ENCODE peak calls at places on chromosomes 1 and 21, in six cellular contexts. M, Q, H, Y, I and B are unnamed samples.

GRCh38 chr1:40438391-40439015 is 11.8 kb upstream of the ZFP69B start:
- DNase-seq in M (peak), Q (peak), I (no peak), H (no peak), Y (peak), B (no peak)

GRCh38 chr1:29481031-29481430 is 244.7 kb downstream of the PTPRU start:
- DNase-seq in H (no peak), I (no peak), Y (no peak), Q (no peak), M (no peak), B (no peak)

GRCh38 chr1:71577451-71578131 is 496.8 kb upstream of the ZRANB2 start:
- DNase-seq in Q (no peak), H (no peak), Y (no peak), M (no peak), I (no peak), B (no peak)

GRCh38 chr1:162145966-162146696 is 76.6 kb downstream of the NOS1AP start:
- DNase-seq in M (no peak), Y (no peak), Q (no peak), H (no peak), I (no peak), B (no peak)

GRCh38 chr21:45020629-45021427 is 53.6 kb upstream of the ADARB1 start:
- DNase-seq in Q (no peak), Y (no peak), M (no peak), H (no peak), I (no peak), B (no peak)

GRCh38 chr1:8434104-8434503 is 116.2 kb downstream of the SLC45A1 start:
- DNase-seq in Q (no peak), Y (no peak), H (no peak), M (no peak), I (no peak), B (no peak)

GRCh38 chr21:18384771-18385170 is 18.8 kb downstream of the TMPRSS15 start:
- DNase-seq in H (no peak), M (peak), I (peak), Y (no peak), Q (no peak), B (no peak)

GRCh38 chr1:40901886-40902633 is 39.9 kb upstream of the CITED4 start:
- DNase-seq in M (peak), Y (no peak), Q (peak), H (no peak), I (peak), B (peak)

GRCh38 chr1:55007626-55008025 is 8.9 kb downstream of the BSND start:
- DNase-seq in Y (no peak), H (no peak), I (no peak), M (peak), Q (no peak), B (no peak)

GRCh38 chr1:12477936-12478611 is 139.9 kb downstream of the DHRS3 start:
- DNase-seq in Q (peak), I (peak), Y (peak), M (peak), H (no peak), B (peak)

GRCh38 chr1:208007938-208008342 is 97.0 kb upstream of the CD34 start:
- DNase-seq in M (peak), H (no peak), Q (no peak), I (peak), Y (no peak), B (no peak)

GRCh38 chr1:29551123-29551522 is 314.8 kb downstream of the PTPRU start:
- DNase-seq in Q (no peak), M (no peak), I (no peak), Y (no peak), H (no peak), B (no peak)

GRCh38 chr1:11520531-11521233 is 41.7 kb downstream of the DISP3 start:
- DNase-seq in Q (no peak), H (no peak), M (no peak), I (no peak), Y (no peak), B (no peak)

GRCh38 chr21:41778974-41779600 is 12.2 kb upstream of the RIPK4 start:
- DNase-seq in Q (no peak), H (no peak), I (no peak), M (peak), Y (no peak), B (no peak)

GRCh38 chr1:86754265-86754974 is 50.0 kb downstream of the SH3GLB1 start:
- DNase-seq in Q (no peak), I (no peak), Y (no peak), H (no peak), M (no peak), B (no peak)

GRCh38 chr21:16605588-16605987 is 875.8 kb downstream of the USP25 start:
- DNase-seq in I (no peak), Q (no peak), M (peak), Y (no peak), H (no peak), B (no peak)

GRCh38 chr21:44773291-44773932 is 28.2 kb downstream of the UBE2G2 start:
- DNase-seq in Q (no peak), Y (peak), M (no peak), H (no peak), I (no peak), B (no peak)

GRCh38 chr1:163974120-163974519 is 584.9 kb upstream of the PBX1 start:
- DNase-seq in M (no peak), Q (no peak), Y (no peak), H (no peak), I (no peak), B (no peak)

GRCh38 chr1:192159034-192159433 is 772 bp downstream of the RGS18 start:
- DNase-seq in Q (no peak), H (no peak), M (no peak), I (no peak), Y (no peak), B (no peak)

GRCh38 chr1:64745986-64746940 is 1.4 kb downstream of the RAVER2 start:
- DNase-seq in M (no peak), H (no peak), I (no peak), Q (no peak), Y (no peak), B (no peak)

GRCh38 chr1:12617511-12617900 is 504 bp downstream of the DHRS3 start:
- DNase-seq in Q (no peak), H (peak), Y (no peak), I (no peak), M (no peak), B (no peak)

GRCh38 chr1:148264374-148265276 is 112.5 kb upstream of the NBPF11 start:
- DNase-seq in M (peak), H (peak), Q (peak), Y (peak), I (no peak), B (no peak)

GRCh38 chr1:201795066-201795465 is 33.9 kb upstream of the IPO9 start:
- DNase-seq in M (peak), I (no peak), H (no peak), Y (no peak), Q (no peak), B (no peak)

GRCh38 chr1:25622526-25622925 is 5.9 kb downstream of the MAN1C1 start:
- DNase-seq in I (no peak), H (peak), Q (no peak), Y (no peak), M (no peak), B (no peak)

DNA sequence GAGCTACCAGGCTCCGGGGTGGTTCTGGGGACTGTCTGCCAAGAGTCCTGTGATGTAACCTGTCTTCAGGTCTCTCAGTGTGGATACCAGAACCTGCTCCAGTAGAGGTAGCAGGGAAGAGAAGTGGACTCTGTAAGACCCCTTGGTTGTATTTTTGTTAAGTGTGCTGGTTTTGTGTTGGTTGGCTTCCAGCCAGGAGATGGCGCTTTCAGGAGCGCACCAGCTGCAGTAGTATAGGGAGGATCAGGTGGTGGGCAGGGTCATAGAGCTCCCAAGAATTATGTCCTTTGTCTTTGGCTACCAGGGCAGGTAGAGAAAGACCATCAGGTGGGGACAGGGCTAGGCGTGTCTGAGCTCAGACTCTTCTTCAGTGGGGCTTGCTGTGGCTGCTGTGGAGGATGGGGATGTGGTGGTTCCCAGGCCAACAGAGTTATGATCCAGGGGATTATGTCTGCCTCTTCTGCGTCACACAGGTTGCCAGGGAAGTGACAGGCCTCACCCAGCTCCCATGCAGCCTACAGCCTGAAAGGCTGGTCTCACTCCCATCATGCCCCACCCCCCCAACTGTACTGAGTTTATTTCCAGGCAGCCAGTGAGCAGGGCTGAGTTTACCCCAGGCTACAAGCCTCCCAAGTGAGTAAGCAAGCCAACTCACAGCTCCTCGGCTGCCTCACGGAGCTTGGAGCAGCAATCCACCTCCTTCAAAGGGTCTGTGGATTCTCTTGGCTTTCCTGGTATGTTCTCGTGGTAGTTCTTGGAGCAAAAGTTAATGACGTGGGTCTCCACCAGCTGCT is 1147.4 kb upstream of the ADGRL4 start:
- DNase-seq in Y (no peak), M (no peak), H (no peak), Q (no peak), I (peak), B (no peak)
- TF ChIP-seq CTCF in Y (no peak), M (no peak), H (no peak), Q (no peak), I (no peak), B (no peak)

DNA sequence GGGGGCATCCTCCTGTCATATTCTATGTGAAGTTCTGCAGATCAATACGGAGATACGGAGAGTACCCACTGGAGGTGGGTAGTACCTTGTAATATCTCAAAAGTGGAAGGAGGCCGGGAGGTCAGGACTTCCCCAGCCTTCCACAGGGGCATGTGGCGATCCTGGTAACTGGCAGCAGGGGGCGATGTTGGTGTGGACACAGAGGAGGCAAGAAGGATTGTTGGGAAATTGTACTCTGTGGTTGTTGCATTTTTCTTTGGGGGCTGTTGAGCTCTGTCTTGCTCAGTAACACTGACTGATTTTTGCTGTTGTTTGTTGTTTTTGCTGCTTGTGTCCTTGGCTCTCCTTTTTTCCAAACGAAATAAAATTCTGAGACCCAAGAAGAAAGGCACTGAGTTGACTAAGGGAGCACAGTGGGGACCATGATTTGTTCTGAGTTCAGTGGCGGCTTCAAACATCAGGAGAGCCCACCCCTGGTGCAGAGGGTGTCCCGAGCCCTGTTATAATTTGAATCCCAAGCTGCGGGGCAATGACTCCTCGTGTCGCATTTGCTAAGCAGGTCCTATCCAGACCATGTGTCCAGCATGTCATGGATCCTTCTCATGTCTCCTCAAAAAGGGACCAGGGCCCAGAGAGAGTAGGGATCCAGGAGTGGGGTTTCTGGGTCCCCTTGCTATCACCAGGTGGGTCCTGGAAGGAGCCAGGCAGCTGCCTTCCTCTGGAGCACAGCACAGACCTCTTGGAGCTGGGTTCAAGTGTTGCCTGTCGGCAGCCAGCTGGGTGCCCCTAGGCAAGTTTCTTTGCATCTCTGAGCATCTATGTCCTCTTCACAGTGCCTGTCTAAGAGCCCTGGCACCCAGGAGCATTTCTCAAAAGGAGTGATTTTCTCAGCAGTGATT is 22.8 kb downstream of the LHX4 start:
- DNase-seq in I (peak), Q (peak), Y (peak), H (peak), M (peak), B (no peak)
- TF ChIP-seq CTCF in I (peak), Q (peak), Y (peak), H (peak), M (peak), B (peak)

GRCh38 chr1:235601087-235601486 is 48.5 kb downstream of the GNG4 start:
- DNase-seq in H (no peak), M (peak), Y (no peak), Q (no peak), I (no peak), B (no peak)
- TF ChIP-seq CTCF in H (peak), M (peak), Y (peak), Q (peak), I (peak), B (no peak)

GRCh38 chr1:167791281-167792209 is 69.8 kb downstream of the MPZL1 start:
- DNase-seq in I (no peak), Q (no peak), M (peak), H (no peak), Y (peak), B (peak)
- TF ChIP-seq CTCF in I (no peak), Q (no peak), M (no peak), H (no peak), Y (no peak), B (peak)